ENCODE peak calls at places on chromosomes 3 and 15, in four cellular contexts. One of them, this sample, is unnamed.
A peak's percentile ranks its signal among the peaks of the same experiment; 100 is the strongest.

GRCh38 chr3:186852994-186853393 is 10.5 kb downstream of the ADIPOQ start:
- DNase-seq in K562: no peak
- DNase-seq in GM12878: no peak
- DNase-seq in HepG2: no peak
- DNase-seq in this sample: no peak

GRCh38 chr3:124529826-124530571 is 200.3 kb upstream of the UMPS start:
- DNase-seq in K562: no peak
- DNase-seq in GM12878: no peak
- DNase-seq in HepG2: no peak
- DNase-seq in this sample: no peak

GRCh38 chr15:53453253-53454105 is 306.0 kb downstream of the WDR72 start:
- DNase-seq in K562: no peak
- DNase-seq in GM12878: no peak
- DNase-seq in HepG2: peak; percentile 100
- DNase-seq in this sample: no peak

GRCh38 chr3:36714343-36714742 is 50.0 kb downstream of the DCLK3 start:
- DNase-seq in K562: no peak
- DNase-seq in GM12878: no peak
- DNase-seq in HepG2: no peak
- DNase-seq in this sample: no peak

GRCh38 chr3:63967675-63968611 is 55.4 kb downstream of the PSMD6 start:
- DNase-seq in K562: no peak
- DNase-seq in GM12878: peak; percentile 53
- DNase-seq in HepG2: peak; percentile 88
- DNase-seq in this sample: no peak

GRCh38 chr3:11705049-11705448 is 61.3 kb upstream of the VGLL4 start:
- DNase-seq in K562: peak; percentile 19
- DNase-seq in GM12878: no peak
- DNase-seq in HepG2: no peak
- DNase-seq in this sample: no peak

GRCh38 chr3:11568503-11569155 is 75.1 kb downstream of the VGLL4 start:
- DNase-seq in K562: no peak
- DNase-seq in GM12878: no peak
- DNase-seq in HepG2: no peak
- DNase-seq in this sample: peak; percentile 78

GRCh38 chr3:128442949-128443348 is 23.7 kb downstream of the DNAJB8 start:
- DNase-seq in K562: no peak
- DNase-seq in GM12878: no peak
- DNase-seq in HepG2: no peak
- DNase-seq in this sample: no peak

GRCh38 chr15:47753591-47753990 is 36.3 kb downstream of the SEMA6D start:
- DNase-seq in K562: no peak
- DNase-seq in GM12878: no peak
- DNase-seq in HepG2: no peak
- DNase-seq in this sample: no peak

GRCh38 chr3:72802001-72802400 is 46.2 kb downstream of the SHQ1 start:
- DNase-seq in K562: no peak
- DNase-seq in GM12878: no peak
- DNase-seq in HepG2: no peak
- DNase-seq in this sample: no peak

GRCh38 chr3:112635674-112636073 is 5.3 kb downstream of the CCDC80 start:
- DNase-seq in K562: no peak
- DNase-seq in GM12878: no peak
- DNase-seq in HepG2: no peak
- DNase-seq in this sample: no peak
- TF ChIP-seq ESRRA in K562: no peak
- TF ChIP-seq ESRRA in GM12878: no peak
- TF ChIP-seq ESRRA in HepG2: no peak
- TF ChIP-seq ESRRA in this sample: no peak

GRCh38 chr15:61983087-61983486 is 77.2 kb downstream of the VPS13C start:
- DNase-seq in K562: no peak
- DNase-seq in GM12878: no peak
- DNase-seq in HepG2: no peak
- DNase-seq in this sample: no peak
- TF ChIP-seq SMC3 in K562: no peak
- TF ChIP-seq SMC3 in GM12878: no peak
- TF ChIP-seq SMC3 in HepG2: no peak
- TF ChIP-seq SMC3 in this sample: no peak

DNA sequence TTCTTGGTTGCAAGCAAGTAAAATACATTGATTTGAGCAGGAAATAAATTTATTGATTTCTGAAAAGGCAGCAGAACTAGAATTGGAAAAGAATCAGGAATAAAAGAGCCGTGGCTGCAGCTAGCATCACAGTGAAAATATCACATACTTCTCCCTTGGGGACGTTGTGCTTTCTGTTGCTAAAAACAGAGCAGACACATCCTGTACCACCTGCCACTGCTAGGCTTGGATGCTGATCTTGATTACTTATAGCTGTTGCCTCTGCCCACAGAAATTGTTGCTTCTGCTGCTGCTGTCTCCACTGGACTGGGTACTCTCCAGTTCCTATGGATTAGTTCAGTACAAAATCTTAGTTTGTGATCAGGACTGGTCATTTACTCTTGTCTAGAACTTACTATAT is 283.8 kb downstream of the C3orf38 start:
- DNase-seq in K562: no peak
- DNase-seq in GM12878: peak; percentile 35
- DNase-seq in HepG2: no peak
- DNase-seq in this sample: no peak
- TF ChIP-seq ESRRA in K562: no peak
- TF ChIP-seq ESRRA in GM12878: no peak
- TF ChIP-seq ESRRA in HepG2: no peak
- TF ChIP-seq ESRRA in this sample: no peak

GRCh38 chr3:52190294-52190841 is 7.6 kb upstream of the ALAS1 start:
- DNase-seq in K562: no peak
- DNase-seq in GM12878: no peak
- DNase-seq in HepG2: no peak
- DNase-seq in this sample: no peak
- TF ChIP-seq SMC3 in K562: no peak
- TF ChIP-seq SMC3 in GM12878: no peak
- TF ChIP-seq SMC3 in HepG2: no peak
- TF ChIP-seq SMC3 in this sample: no peak

DNA sequence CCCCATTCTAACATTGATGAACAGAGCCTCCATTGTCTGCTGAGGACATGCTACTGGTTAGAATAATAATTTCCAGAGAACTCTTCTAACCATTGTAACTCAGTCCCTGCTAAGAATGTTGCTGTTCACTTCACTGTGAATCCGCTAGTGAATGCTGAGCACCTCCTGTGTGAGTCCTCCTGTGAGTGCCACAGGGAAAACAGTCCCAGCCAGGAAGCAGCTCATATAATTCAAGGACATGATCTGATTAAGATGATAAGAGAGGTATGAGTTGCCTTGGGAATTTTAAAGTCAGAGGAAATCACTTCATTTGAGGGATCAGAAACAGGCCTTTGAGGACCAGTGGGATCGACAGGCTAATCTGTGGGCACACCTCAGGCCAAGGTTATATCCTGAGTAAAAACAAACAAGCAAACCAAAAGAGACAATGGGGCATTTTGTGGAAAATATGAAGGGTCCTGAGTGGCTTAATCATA is 33.9 kb upstream of the GPR160 start:
- DNase-seq in K562: no peak
- DNase-seq in GM12878: no peak
- DNase-seq in HepG2: peak; percentile 91
- DNase-seq in this sample: no peak
- TF ChIP-seq ESRRA in K562: no peak
- TF ChIP-seq ESRRA in GM12878: no peak
- TF ChIP-seq ESRRA in HepG2: no peak
- TF ChIP-seq ESRRA in this sample: no peak

GRCh38 chr15:39396979-39397615 is 183.8 kb upstream of the THBS1 start:
- DNase-seq in K562: peak; percentile 42
- DNase-seq in GM12878: no peak
- DNase-seq in HepG2: no peak
- DNase-seq in this sample: no peak

GRCh38 chr15:39392469-39393047 is 188.3 kb upstream of the THBS1 start:
- DNase-seq in K562: peak; percentile 16
- DNase-seq in GM12878: no peak
- DNase-seq in HepG2: no peak
- DNase-seq in this sample: no peak

GRCh38 chr15:39394534-39394933 is 186.3 kb upstream of the THBS1 start:
- DNase-seq in K562: no peak
- DNase-seq in GM12878: no peak
- DNase-seq in HepG2: no peak
- DNase-seq in this sample: no peak

GRCh38 chr15:39391230-39391629 is 189.6 kb upstream of the THBS1 start:
- DNase-seq in K562: no peak
- DNase-seq in GM12878: no peak
- DNase-seq in HepG2: no peak
- DNase-seq in this sample: no peak

DNA sequence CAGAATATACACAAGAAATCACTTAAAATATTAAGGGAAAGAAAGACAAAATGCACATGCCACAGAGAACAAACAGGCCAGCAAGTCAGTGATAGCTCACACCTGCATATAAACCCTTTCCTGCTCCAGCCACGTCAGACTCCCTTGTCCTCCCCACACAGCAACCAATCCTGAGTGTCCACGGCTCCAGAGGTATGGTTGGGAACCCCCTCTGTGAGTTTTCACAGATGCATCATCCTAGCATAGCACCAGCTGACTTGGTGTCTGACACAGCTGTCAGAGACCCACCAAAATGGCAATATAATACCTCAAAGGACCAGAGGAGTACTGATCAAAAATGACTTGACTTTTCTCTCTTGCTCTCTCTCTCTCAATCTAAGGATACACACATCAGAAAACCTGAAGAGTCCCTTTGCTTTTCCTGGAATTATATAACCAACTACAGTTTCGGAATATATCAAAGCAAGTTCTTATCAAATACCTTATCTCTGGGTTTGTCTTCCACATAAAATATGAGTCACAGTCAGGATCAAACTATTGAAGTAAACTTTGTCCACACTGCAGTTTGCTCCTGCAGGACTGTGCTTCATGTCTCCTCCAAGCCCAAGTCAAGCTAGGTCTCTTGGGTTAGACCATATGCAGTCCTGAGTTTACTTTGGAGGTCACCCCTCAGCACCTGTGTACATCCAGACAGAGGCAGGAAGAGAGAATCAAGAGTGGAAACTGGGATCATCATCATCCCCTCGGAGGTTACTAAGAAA is 187.1 kb upstream of the THBS1 start:
- DNase-seq in K562: no peak
- DNase-seq in GM12878: no peak
- DNase-seq in HepG2: peak; percentile 55
- DNase-seq in this sample: no peak
- TF ChIP-seq SMC3 in K562: no peak
- TF ChIP-seq SMC3 in GM12878: no peak
- TF ChIP-seq SMC3 in HepG2: no peak
- TF ChIP-seq SMC3 in this sample: no peak

GRCh38 chr3:132354916-132355702 is 37.9 kb downstream of the ACP3 start:
- DNase-seq in K562: no peak
- DNase-seq in GM12878: no peak
- DNase-seq in HepG2: no peak
- DNase-seq in this sample: no peak

GRCh38 chr3:132356568-132356967 is 39.4 kb downstream of the ACP3 start:
- DNase-seq in K562: no peak
- DNase-seq in GM12878: no peak
- DNase-seq in HepG2: no peak
- DNase-seq in this sample: no peak

GRCh38 chr3:132351222-132351806 is 34.1 kb downstream of the ACP3 start:
- DNase-seq in K562: no peak
- DNase-seq in GM12878: no peak
- DNase-seq in HepG2: no peak
- DNase-seq in this sample: no peak

GRCh38 chr3:132350814-132351213 is 33.6 kb downstream of the ACP3 start:
- DNase-seq in K562: no peak
- DNase-seq in GM12878: no peak
- DNase-seq in HepG2: no peak
- DNase-seq in this sample: no peak

GRCh38 chr3:132352556-132353143 is 35.4 kb downstream of the ACP3 start:
- DNase-seq in K562: peak; percentile 65
- DNase-seq in GM12878: peak; percentile 45
- DNase-seq in HepG2: peak; percentile 53
- DNase-seq in this sample: peak; percentile 38
- TF ChIP-seq ESRRA in K562: no peak
- TF ChIP-seq ESRRA in GM12878: no peak
- TF ChIP-seq ESRRA in HepG2: no peak
- TF ChIP-seq ESRRA in this sample: no peak

GRCh38 chr3:79066481-79066880 is 701.3 kb downstream of the ROBO1 start:
- DNase-seq in K562: no peak
- DNase-seq in GM12878: no peak
- DNase-seq in HepG2: no peak
- DNase-seq in this sample: no peak

GRCh38 chr3:79067734-79068133 is 700.1 kb downstream of the ROBO1 start:
- DNase-seq in K562: no peak
- DNase-seq in GM12878: no peak
- DNase-seq in HepG2: no peak
- DNase-seq in this sample: no peak

GRCh38 chr3:79057756-79058155 is 710.0 kb downstream of the ROBO1 start:
- DNase-seq in K562: no peak
- DNase-seq in GM12878: no peak
- DNase-seq in HepG2: no peak
- DNase-seq in this sample: no peak

DNA sequence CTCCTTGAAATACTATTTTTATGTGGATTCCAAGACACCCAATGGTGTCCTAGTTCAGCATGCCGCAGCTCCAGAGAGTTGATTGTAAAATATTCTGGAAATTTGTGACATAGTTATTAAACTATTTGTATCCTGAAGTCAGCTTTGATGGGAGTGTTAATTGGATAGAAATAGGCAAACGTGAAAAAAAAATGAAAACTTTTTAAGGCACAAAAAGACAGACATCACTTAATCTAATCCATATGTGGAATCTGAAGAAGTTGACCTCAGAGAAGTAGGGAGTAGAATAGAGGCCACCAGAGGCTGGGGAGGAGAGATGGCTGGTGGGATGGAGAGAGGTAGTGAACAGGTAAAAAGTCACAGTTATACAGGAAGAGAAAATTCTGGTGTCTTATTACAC is 704.2 kb downstream of the ROBO1 start:
- DNase-seq in K562: no peak
- DNase-seq in GM12878: no peak
- DNase-seq in HepG2: no peak
- DNase-seq in this sample: no peak
- TF ChIP-seq SMC3 in K562: no peak
- TF ChIP-seq SMC3 in GM12878: no peak
- TF ChIP-seq SMC3 in HepG2: no peak
- TF ChIP-seq SMC3 in this sample: no peak